ENCODE peak calls at places on chromosome 17, in six cellular contexts. U is PC-3, S is fibroblast of villous mesenchyme, M is A549, X is mammary epithelial cell, N is pancreas. Y is an unnamed sample.

GRCh38 chr17:60577147-60577925 is 22.7 kb upstream of the PPM1D start:
- DNase-seq in S (peak; percentile 88), X (no peak), U (peak; percentile 52), N (no peak), M (no peak), Y (peak; percentile 71)

GRCh38 chr17:10171057-10171456 is 27.3 kb downstream of the GAS7 start:
- DNase-seq in M (no peak), S (peak; percentile 42), N (no peak), X (no peak), U (no peak), Y (no peak)

GRCh38 chr17:77528516-77529327 is 388.0 kb downstream of the SEC14L1 start:
- DNase-seq in N (peak; percentile 56), S (no peak), U (no peak), M (no peak), X (no peak), Y (no peak)

GRCh38 chr17:81254955-81255717 is 16.0 kb downstream of the NDUFAF8 start:
- DNase-seq in X (no peak), S (peak; percentile 87), U (peak; percentile 77), M (peak; percentile 74), N (peak; percentile 76), Y (peak; percentile 79)

GRCh38 chr17:71472809-71473789 is 647.7 kb upstream of the SOX9 start:
- DNase-seq in M (peak; percentile 55), U (peak; percentile 87), X (peak; percentile 63), S (peak; percentile 60), N (no peak), Y (peak; percentile 76)

GRCh38 chr17:59427425-59427921 is 96.0 kb downstream of the YPEL2 start:
- DNase-seq in M (no peak), X (peak; percentile 60), S (peak; percentile 53), U (peak; percentile 30), N (no peak), Y (peak; percentile 86)

GRCh38 chr17:10063730-10064221 is 134.6 kb downstream of the GAS7 start:
- DNase-seq in X (no peak), S (peak; percentile 69), M (no peak), U (no peak), N (no peak), Y (no peak)

GRCh38 chr17:40602445-40603443 is 37.5 kb upstream of the CCR7 start:
- DNase-seq in M (no peak), S (peak; percentile 40), X (no peak), N (no peak), U (no peak), Y (no peak)

GRCh38 chr17:33218657-33219298 is 74.3 kb downstream of the ASIC2 start:
- DNase-seq in X (no peak), N (no peak), M (no peak), S (peak; percentile 3), U (no peak), Y (no peak)

GRCh38 chr17:78041401-78042179 is 83.1 kb downstream of the TNRC6C start:
- DNase-seq in S (peak; percentile 81), X (no peak), N (no peak), M (no peak), U (peak; percentile 30), Y (peak; percentile 10)

GRCh38 chr17:29149431-29150064 is 30.6 kb downstream of the MYO18A start:
- DNase-seq in M (no peak), X (peak; percentile 87), S (no peak), N (no peak), U (no peak), Y (peak; percentile 64)

GRCh38 chr17:35586569-35587073 is 501 bp upstream of the AP2B1 start:
- DNase-seq in X (no peak), S (no peak), M (no peak), U (no peak), N (no peak), Y (no peak)

GRCh38 chr17:18958611-18959010 is 6.6 kb downstream of the SLC5A10 start:
- DNase-seq in U (no peak), M (no peak), X (no peak), N (no peak), S (no peak), Y (no peak)

GRCh38 chr17:82153745-82154375 is 55.8 kb upstream of the FASN start:
- DNase-seq in U (peak; percentile 85), X (peak; percentile 64), S (peak; percentile 72), M (peak; percentile 90), N (peak; percentile 88), Y (peak; percentile 77)

GRCh38 chr17:81371910-81372760 is 23.1 kb upstream of the BAHCC1 start:
- DNase-seq in N (no peak), X (no peak), M (peak; percentile 73), U (peak; percentile 39), S (peak; percentile 56), Y (peak; percentile 61)

GRCh38 chr17:73027130-73027741 is 65.3 kb downstream of the SLC39A11 start:
- DNase-seq in S (peak; percentile 21), M (no peak), U (no peak), N (no peak), X (no peak), Y (peak; percentile 21)

GRCh38 chr17:2547176-2547575 is 35.5 kb upstream of the METTL16 start:
- DNase-seq in N (no peak), M (peak; percentile 60), U (peak; percentile 52), S (peak; percentile 36), X (peak; percentile 77), Y (peak; percentile 53)

GRCh38 chr17:45946841-45947256 is 52.2 kb upstream of the STH start:
- DNase-seq in S (no peak), N (no peak), U (no peak), M (no peak), X (no peak), Y (peak; percentile 12)

GRCh38 chr17:76816590-76817135 is 51.5 kb upstream of the MGAT5B start:
- DNase-seq in N (no peak), X (peak; percentile 29), S (peak; percentile 47), M (peak; percentile 85), U (peak; percentile 79), Y (peak; percentile 67)

GRCh38 chr17:35947156-35947585 is 3.7 kb upstream of the LYZL6 start:
- DNase-seq in S (peak; percentile 28), N (no peak), M (peak; percentile 57), U (peak; percentile 62), X (peak; percentile 31), Y (peak; percentile 52)

GRCh38 chr17:18006495-18007239 is 32.3 kb downstream of the ATPAF2 start:
- DNase-seq in S (no peak), U (no peak), X (no peak), N (no peak), M (no peak), Y (no peak)

GRCh38 chr17:80265205-80266068 is 4.8 kb downstream of the RNF213 start:
- DNase-seq in N (no peak), U (no peak), X (no peak), M (no peak), S (no peak), Y (no peak)

GRCh38 chr17:72126575-72127486 is 6.0 kb downstream of the SOX9 start:
- DNase-seq in X (peak; percentile 88), S (peak; percentile 24), M (peak; percentile 81), U (peak; percentile 91), N (no peak), Y (peak; percentile 56)

GRCh38 chr17:49631496-49631895 is 46.4 kb downstream of the SPOP start:
- DNase-seq in X (no peak), U (no peak), S (no peak), M (no peak), N (no peak), Y (no peak)

GRCh38 chr17:42163113-42163512 is 8.3 kb upstream of the RAB5C start:
- DNase-seq in U (no peak), N (peak; percentile 67), M (peak; percentile 49), X (no peak), S (no peak), Y (no peak)

GRCh38 chr17:7176870-7177209 is 2.3 kb downstream of the ASGR1 start:
- DNase-seq in N (no peak), S (no peak), M (no peak), X (no peak), U (no peak), Y (no peak)

GRCh38 chr17:7176107-7176851 is 2.9 kb downstream of the ASGR1 start:
- DNase-seq in M (no peak), S (no peak), X (no peak), U (no peak), N (no peak), Y (no peak)

GRCh38 chr17:7174603-7175362 is 4.4 kb downstream of the ASGR1 start:
- DNase-seq in N (peak; percentile 6), M (no peak), S (no peak), X (no peak), U (no peak), Y (no peak)

GRCh38 chr17:7175363-7175733 is 3.8 kb downstream of the ASGR1 start:
- DNase-seq in X (no peak), M (no peak), S (no peak), N (no peak), U (no peak), Y (no peak)

GRCh38 chr17:7173687-7174602 is 5.2 kb downstream of the ASGR1 start:
- DNase-seq in X (no peak), N (peak; percentile 76), S (no peak), U (no peak), M (no peak), Y (no peak)
- TF ChIP-seq CTCF in X (peak; percentile 28), N (no peak), S (no peak), U (no peak), M (no peak), Y (no peak)

GRCh38 chr17:1362964-1363363 is 37.1 kb downstream of the YWHAE start:
- DNase-seq in U (no peak), S (peak; percentile 57), X (no peak), M (no peak), N (no peak), Y (peak; percentile 46)
- H3K4me3 ChIP-seq in U (no peak overlapping the region), S (no peak overlapping the region), X (no peak overlapping the region), M (no peak overlapping the region), N (no peak overlapping the region), Y (no peak overlapping the region)

GRCh38 chr17:74204474-74204873 is 996 bp downstream of the RPL38 start:
- DNase-seq in U (no peak), X (no peak), N (no peak), S (no peak), M (no peak), Y (no peak)
- TF ChIP-seq CTCF in U (no peak), X (no peak), N (no peak), S (no peak), M (no peak), Y (no peak)

GRCh38 chr17:74080936-74081335 is 122.5 kb upstream of the RPL38 start:
- DNase-seq in N (no peak), X (no peak), S (no peak), M (no peak), U (no peak), Y (no peak)

GRCh38 chr17:74089869-74090464 is 113.5 kb upstream of the RPL38 start:
- DNase-seq in U (peak; percentile 77), S (peak; percentile 34), X (peak; percentile 40), M (peak; percentile 52), N (peak; percentile 65), Y (peak; percentile 49)

GRCh38 chr17:74086992-74087391 is 116.5 kb upstream of the RPL38 start:
- DNase-seq in U (no peak), N (no peak), X (no peak), S (no peak), M (no peak), Y (no peak)

GRCh38 chr17:74083321-74083720 is 120.2 kb upstream of the RPL38 start:
- DNase-seq in U (no peak), S (no peak), M (no peak), X (no peak), N (no peak), Y (no peak)

DNA sequence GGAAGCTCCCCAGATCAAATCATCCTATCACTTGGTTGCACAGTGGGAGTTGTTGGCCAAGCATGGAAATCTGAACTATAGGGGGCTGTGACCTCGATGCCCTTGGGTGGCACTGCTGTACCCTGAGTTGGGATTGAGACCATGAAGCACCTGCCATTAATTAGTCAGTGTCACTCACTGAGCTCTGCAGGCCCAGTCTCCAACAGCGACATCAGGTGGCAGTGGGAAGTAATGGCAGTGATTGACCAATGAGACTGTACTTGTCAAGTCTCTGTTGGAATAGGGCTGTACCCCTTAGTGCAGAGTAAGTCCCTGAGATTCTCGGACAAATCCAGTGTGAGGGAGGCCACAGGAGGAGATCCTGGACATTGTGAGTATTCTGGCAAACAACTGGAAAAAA is 118.0 kb upstream of the RPL38 start:
- DNase-seq in X (no peak), S (no peak), N (no peak), M (no peak), U (no peak), Y (no peak)
- H3K4me3 ChIP-seq in X (no peak overlapping the region), S (no peak overlapping the region), N (no peak overlapping the region), M (no peak overlapping the region), U (no peak overlapping the region), Y (no peak overlapping the region)